ENCODE peak calls at places on chromosome 19, in five cellular contexts. G is esophagus muscularis mucosa, U is choroid plexus epithelial cell, N is upper lobe of right lung, P is AG09309. W is an unnamed sample.

GRCh38 chr19:1163934-1164683 is 10.0 kb downstream of the SBNO2 start:
- DNase-seq in G (no peak), N (no peak), P (no peak), U (no peak), W (no peak)

GRCh38 chr19:48807590-48808308 is 3.1 kb downstream of the BCAT2 start:
- DNase-seq in N (no peak), G (no peak), U (no peak), P (no peak), W (no peak)

GRCh38 chr19:2983351-2984195 is 6.2 kb downstream of the TLE6 start:
- DNase-seq in G (no peak), N (peak; percentile 72), P (no peak), U (peak; percentile 86), W (peak; percentile 74)

GRCh38 chr19:18433039-18433691 is 4.8 kb downstream of the ISYNA1 start:
- DNase-seq in N (no peak), U (no peak), G (no peak), P (no peak), W (no peak)

GRCh38 chr19:48480476-48481190 is 11.5 kb downstream of the CYTH2 start:
- DNase-seq in G (no peak), P (no peak), U (peak; percentile 74), N (peak; percentile 76), W (no peak)

GRCh38 chr19:1066251-1066747 is 668 bp upstream of the ARHGAP45 start:
- DNase-seq in N (no peak), U (no peak), P (no peak), G (no peak), W (no peak)

GRCh38 chr19:32202244-32202643 is 143.2 kb upstream of the ZNF507 start:
- DNase-seq in N (peak; percentile 44), G (peak; percentile 60), P (no peak), U (no peak), W (no peak)

GRCh38 chr19:13314761-13315160 is 164.6 kb downstream of the IER2 start:
- DNase-seq in N (no peak), U (no peak), G (no peak), P (no peak), W (no peak)

DNA sequence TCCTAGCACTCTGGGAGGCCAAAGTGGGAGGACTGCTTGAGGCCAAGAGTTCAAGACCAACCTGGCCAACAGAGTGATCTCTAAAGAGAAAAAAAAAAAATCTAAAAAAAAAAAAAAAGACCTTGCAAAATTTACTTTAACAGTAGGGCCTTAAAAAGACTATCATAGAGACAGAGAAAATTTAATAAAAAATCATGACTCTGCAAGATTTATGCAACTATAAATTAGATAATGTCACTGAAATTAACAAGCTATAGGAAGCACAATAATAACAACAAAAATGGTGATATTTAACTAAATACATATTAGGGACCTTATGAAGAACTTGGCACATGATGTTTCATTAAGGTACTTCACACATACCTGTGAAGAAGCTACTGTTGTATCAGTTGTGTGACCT is 11.2 kb downstream of the ZNF45 start:
- DNase-seq in N (no peak), P (no peak), U (no peak), G (no peak), W (no peak)
- TF ChIP-seq CTCF in N (no peak), P (no peak), U (no peak), G (no peak), W (no peak)

DNA sequence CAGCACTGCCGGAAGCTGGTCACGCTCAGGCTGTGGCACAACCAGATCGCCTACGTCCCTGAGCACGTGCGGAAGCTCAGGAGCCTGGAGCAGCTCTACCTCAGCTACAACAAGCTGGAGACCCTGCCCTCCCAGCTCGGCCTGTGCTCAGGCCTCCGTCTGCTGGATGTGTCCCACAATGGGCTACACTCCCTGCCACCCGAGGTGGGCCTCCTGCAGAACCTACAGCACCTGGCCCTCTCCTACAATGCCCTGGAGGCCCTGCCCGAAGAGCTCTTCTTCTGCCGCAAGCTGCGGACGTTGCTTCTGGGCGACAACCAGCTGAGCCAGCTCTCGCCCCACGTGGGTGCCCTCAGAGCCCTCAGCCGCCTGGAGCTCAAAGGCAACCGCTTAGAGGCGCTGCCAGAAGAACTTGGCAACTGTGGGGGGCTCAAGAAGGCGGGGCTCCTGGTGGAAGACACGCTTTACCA is 3.2 kb upstream of the MAP2K7 start:
- DNase-seq in U (no peak), G (no peak), N (no peak), P (no peak), W (no peak)
- H3K4me3 ChIP-seq in U (no peak overlapping the region), G (no peak overlapping the region), N (no peak overlapping the region), P (no peak overlapping the region), W (no peak overlapping the region)

DNA sequence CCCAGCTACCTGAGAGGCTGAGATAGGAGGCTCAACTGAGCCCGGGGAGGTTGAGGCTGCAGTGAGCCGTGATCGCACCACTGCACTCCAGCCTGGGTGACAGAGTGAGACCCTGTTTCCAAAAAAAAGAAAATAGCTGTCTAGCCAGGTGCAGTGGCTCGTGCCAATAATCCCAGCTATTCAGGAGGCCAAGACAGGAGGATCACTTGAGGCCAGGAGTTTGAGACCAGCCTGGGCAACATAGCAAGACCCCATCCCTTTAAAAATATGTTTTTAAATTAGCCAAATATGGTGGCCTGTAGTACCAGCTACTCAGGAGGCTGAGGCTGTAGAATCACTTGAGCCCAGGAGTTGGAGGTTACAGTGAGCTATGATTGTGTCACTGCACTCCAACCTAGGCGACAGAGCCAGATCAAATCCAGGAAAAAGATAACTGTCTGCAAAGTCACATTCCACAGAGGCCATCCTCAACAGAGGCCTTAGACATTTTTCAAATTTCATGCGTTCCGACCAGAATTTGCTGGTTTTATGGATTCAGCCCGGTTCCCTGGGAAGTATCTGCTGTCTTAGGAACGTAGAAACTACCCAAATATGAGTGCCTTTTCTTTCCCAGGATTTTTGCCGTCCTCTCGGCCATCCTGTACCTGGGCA is 58.7 kb upstream of the USE1 start:
- DNase-seq in N (no peak), U (no peak), P (no peak), G (no peak), W (no peak)
- TF ChIP-seq CTCF in N (no peak), U (no peak), P (no peak), G (no peak), W (no peak)

DNA sequence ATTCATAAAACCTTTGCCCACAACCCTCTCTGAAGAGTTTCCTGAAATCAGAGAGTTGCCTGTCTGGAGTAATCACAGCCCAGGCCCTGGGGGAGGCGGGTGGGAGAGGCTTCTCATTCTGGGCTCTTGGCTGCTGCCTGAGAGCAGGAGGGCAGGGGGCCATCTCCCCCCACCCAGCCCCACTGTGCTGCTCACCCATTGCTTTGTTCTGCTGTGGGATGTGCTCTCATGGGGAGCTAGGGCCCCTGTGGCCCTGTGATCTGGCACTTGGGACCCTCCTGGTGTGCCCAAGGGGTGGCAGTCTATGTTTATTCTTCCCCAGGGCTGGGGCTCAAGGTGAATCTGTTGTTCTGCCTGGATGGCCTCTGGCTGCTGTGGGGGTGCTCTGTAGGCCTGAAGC is 6.1 kb downstream of the KCTD15 start:
- DNase-seq in U (no peak), G (no peak), P (no peak), N (no peak), W (no peak)
- H3K4me3 ChIP-seq in U (no peak overlapping the region), G (no peak overlapping the region), P (no peak overlapping the region), N (no peak overlapping the region), W (no peak overlapping the region)

DNA sequence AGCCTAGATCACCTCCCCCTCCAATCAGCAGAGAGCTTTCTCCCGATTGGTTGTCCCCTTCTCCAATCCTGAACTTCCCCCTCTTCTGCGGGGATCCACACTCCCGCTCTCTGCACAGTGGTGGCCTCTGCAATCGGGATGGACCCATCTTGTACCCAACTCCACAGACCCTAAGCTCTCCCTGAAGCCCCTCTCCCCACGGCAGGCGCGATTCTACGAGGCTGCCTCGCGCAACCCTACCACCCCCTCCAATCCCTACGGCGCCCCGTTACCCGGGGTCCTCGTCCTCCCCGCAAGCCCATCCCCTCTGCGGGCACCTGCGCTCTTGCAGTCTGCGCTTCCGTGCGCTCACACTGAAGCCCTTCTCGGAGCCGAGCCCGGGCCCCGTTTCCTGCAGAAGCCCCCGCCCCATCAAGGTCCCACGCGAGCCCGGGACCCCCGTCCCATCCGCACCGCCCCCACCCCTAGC is 459 bp downstream of the TMEM160 start:
- DNase-seq in N (peak; percentile 90), P (peak; percentile 64), U (peak; percentile 97), G (peak; percentile 93), W (peak; percentile 91)
- TF ChIP-seq CTCF in N (no peak), P (no peak), U (no peak), G (no peak), W (no peak)

DNA sequence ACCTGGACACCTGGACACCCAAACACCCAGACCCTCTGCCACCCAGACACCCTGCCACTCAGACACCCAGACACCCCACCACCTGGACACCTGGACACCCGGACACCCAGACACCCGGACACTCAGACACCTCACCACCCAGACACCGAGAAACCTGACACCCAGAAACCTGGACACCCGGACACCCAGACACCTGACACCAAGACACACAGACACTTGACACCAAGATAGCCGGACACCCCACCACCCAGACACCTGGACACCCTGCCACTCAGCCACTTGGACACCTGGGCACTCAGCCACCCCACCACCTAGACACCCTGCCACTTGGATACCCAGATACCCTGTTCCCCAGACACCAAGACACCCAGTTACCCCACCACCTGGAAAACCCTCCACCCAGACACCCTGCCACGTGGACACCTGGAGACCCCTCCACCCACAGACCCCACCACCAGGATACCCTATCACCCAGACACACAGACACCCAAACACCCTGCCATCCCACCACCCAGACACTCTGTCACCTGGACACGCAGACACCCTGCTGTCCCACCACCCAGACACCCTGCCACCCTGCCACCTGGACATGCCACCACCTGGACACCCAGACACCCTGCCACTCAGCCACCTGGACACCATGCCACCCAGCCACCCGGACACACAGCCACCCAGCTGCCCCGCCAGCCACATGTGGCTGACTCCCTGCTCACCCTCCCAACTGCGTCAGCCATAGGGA is 17.4 kb downstream of the C19orf12 start:
- DNase-seq in U (no peak), P (no peak), G (no peak), N (peak; percentile 53), W (no peak)
- H3K4me3 ChIP-seq in U (no peak overlapping the region), P (no peak overlapping the region), G (no peak overlapping the region), N (no peak overlapping the region), W (no peak overlapping the region)

DNA sequence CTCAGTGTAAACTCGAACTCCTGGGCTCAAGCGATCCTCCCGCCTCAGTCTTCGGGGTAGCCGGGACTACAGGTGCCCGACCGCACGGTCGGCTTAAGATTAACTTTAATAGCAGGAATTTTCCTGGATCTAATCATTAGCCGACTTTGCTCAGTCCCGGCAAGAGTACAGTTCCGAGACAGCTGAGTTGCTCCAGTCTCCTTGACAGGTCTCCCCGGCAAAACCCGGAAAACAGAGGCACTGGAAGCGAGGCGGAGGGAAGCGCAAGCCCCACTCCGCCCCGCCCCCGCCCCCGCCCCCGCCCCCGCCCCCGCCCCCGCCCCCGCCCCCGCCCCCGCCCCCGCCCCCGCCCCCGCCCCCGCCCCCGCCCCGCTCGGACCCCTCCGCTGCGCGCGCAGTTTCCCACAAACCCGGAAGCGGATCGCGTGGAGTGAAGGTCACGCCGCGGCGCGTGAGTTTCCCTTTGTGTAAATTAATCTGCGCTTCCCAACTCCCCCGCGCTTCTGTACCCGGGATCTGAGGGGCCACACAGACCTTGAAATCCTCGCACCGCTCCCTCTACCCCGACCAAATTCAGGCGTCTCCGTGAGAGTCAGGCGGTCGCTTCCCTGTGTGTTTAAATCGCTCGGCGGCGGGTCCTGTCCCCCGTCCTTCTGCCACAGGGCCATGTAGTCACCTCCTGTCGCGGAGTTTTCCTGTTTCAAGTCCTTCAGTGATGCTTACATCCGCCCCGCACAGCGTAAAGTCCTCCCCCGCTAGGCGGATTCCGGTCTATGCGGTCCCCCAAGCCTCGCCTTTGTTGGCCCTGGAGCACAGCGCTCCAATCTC is at the start of gene ZNF480:
- DNase-seq in G (peak; percentile 93), P (peak; percentile 13), U (peak; percentile 79), N (peak; percentile 91), W (peak; percentile 73)
- TF ChIP-seq CTCF in G (peak; percentile 16), P (peak; percentile 34), U (peak; percentile 29), N (no peak), W (peak; percentile 30)

DNA sequence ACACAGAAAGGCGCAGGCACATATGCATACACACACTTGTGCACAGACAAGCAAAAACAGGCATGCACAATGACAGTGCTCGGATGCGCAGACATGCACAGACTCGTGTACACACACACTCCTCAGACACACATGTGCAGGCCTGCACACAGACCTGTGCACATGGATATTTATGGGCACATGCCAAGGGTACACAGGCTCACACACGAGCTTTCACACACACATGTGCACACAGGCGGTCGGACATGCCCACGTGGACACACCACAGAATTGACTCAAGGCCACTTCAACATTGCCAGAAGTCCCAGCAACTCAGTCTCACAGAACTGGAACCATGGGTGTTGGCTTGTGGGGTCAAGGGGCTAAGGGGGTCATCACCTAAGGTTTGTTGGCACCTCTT is 206.8 kb downstream of the URI1 start:
- DNase-seq in G (no peak), N (no peak), U (no peak), P (no peak), W (no peak)
- H3K4me3 ChIP-seq in G (no peak overlapping the region), N (no peak overlapping the region), U (no peak overlapping the region), P (no peak overlapping the region), W (no peak overlapping the region)